ENCODE peak calls at places on chromosomes 6 and 20, in six cellular contexts. H is HepG2, T is A549, E is WTC11, A is K562, X is H1. P is an unnamed sample.

GRCh38 chr20:41693136-41693979 is 75.2 kb upstream of the CHD6 start:
- DNase-seq in H (peak), T (peak), E (peak), A (peak), X (peak), P (peak)

GRCh38 chr6:37052027-37052628 is 46.7 kb downstream of the FGD2 start:
- DNase-seq in H (peak), T (peak), E (peak), A (peak), X (no peak), P (no peak)

GRCh38 chr6:156848533-156848932 is 71.4 kb downstream of the ARID1B start:
- DNase-seq in H (no peak), T (no peak), E (no peak), A (no peak), X (no peak), P (peak)

GRCh38 chr6:148021715-148022114 is 320.9 kb upstream of the SASH1 start:
- DNase-seq in H (no peak), T (no peak), E (peak), A (no peak), X (no peak), P (peak)

GRCh38 chr6:53066059-53066406 is 829 bp downstream of the FBXO9 start:
- DNase-seq in H (no peak), T (peak), E (no peak), A (peak), X (no peak), P (peak)

GRCh38 chr6:155491421-155491820 is 35.8 kb upstream of the NOX3 start:
- DNase-seq in H (peak), T (no peak), E (no peak), A (no peak), X (no peak), P (no peak)

GRCh38 chr6:57173886-57174510 is 1.9 kb downstream of the BAG2 start:
- DNase-seq in H (peak), T (peak), E (no peak), A (no peak), X (no peak), P (peak)

GRCh38 chr6:149362289-149362688 is 37.8 kb upstream of the SUMO4 start:
- DNase-seq in H (no peak), T (no peak), E (no peak), A (no peak), X (no peak), P (no peak)

GRCh38 chr6:105402090-105402980 is 547 bp downstream of the PREP start:
- DNase-seq in H (peak), T (peak), E (peak), A (peak), X (no peak), P (peak)

GRCh38 chr6:12490376-12490903 is 200.3 kb downstream of the EDN1 start:
- DNase-seq in H (no peak), T (no peak), E (no peak), A (no peak), X (no peak), P (no peak)

GRCh38 chr20:53354314-53354713 is 239.3 kb downstream of the ZNF217 start:
- DNase-seq in H (no peak), T (no peak), E (no peak), A (no peak), X (no peak), P (no peak)

GRCh38 chr20:11496382-11496781 is 421.3 kb upstream of the BTBD3 start:
- DNase-seq in H (no peak), T (peak), E (no peak), A (no peak), X (no peak), P (no peak)

GRCh38 chr6:110629153-110629552 is 152.7 kb upstream of the SLC22A16 start:
- DNase-seq in H (no peak), T (no peak), E (no peak), A (no peak), X (no peak), P (no peak)

GRCh38 chr6:47780510-47781356 is 1.1 kb upstream of the OPN5 start:
- DNase-seq in H (peak), T (peak), E (no peak), A (peak), X (peak), P (peak)

GRCh38 chr6:36075656-36076055 is 48.0 kb downstream of the MAPK14 start:
- DNase-seq in H (peak), T (peak), E (no peak), A (peak), X (no peak), P (no peak)

GRCh38 chr20:5234158-5234557 is 82.6 kb downstream of the PROKR2 start:
- DNase-seq in H (no peak), T (no peak), E (no peak), A (no peak), X (no peak), P (no peak)
- TF ChIP-seq JUN in H (no peak), T (no peak), E (no peak), A (no peak), X (no peak), P (no peak)

GRCh38 chr6:34806738-34807453 is 15.0 kb downstream of the BLTP3A start:
- DNase-seq in H (no peak), T (no peak), E (no peak), A (no peak), X (no peak), P (no peak)

GRCh38 chr6:34809914-34810882 is 18.3 kb downstream of the BLTP3A start:
- DNase-seq in H (no peak), T (no peak), E (no peak), A (no peak), X (no peak), P (peak)

GRCh38 chr6:34813028-34813742 is 21.3 kb downstream of the BLTP3A start:
- DNase-seq in H (no peak), T (no peak), E (no peak), A (no peak), X (no peak), P (no peak)

GRCh38 chr6:34816635-34817301 is 24.9 kb downstream of the BLTP3A start:
- DNase-seq in H (no peak), T (no peak), E (no peak), A (peak), X (no peak), P (no peak)

DNA sequence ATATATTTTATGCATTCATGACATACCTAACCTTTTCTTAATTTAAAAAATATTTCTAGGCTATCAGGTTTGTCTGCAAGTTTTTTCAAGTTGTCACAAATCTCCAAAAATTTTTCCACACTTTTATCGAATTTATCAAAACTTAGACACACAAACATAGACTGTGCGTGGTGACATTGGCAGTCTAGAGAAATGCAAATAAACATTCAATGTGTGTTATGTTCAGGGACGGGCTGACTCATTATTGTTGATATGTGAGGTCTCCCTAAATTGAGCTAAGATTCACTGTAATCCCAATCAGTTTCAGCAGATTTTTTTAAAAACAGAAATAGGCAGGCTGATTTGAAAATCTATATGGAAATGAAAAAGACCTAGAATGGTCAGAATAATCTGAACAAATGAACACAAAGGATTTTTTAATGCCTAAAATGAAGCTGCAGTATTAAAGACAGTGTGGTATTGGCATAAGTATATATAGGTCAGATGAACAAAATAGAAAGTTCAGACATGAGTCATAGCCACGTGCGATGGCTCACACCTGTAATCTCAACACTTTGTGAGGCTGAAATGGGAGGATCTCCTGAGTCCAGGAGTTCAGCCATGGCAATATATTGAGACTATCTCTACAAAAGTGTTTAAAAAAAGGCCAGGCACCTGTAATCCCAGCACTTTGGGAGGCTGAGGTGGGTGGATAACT is 19.2 kb downstream of the BLTP3A start:
- DNase-seq in H (peak), T (peak), E (no peak), A (no peak), X (no peak), P (peak)
- TF ChIP-seq JUN in H (no peak), T (no peak), E (no peak), A (no peak), X (no peak), P (no peak)

GRCh38 chr6:128124713-128125112 is 223.9 kb upstream of the THEMIS start:
- DNase-seq in H (peak), T (peak), E (no peak), A (no peak), X (no peak), P (no peak)
- TF ChIP-seq JUN in H (no peak), T (no peak), E (no peak), A (no peak), X (no peak), P (no peak)

DNA sequence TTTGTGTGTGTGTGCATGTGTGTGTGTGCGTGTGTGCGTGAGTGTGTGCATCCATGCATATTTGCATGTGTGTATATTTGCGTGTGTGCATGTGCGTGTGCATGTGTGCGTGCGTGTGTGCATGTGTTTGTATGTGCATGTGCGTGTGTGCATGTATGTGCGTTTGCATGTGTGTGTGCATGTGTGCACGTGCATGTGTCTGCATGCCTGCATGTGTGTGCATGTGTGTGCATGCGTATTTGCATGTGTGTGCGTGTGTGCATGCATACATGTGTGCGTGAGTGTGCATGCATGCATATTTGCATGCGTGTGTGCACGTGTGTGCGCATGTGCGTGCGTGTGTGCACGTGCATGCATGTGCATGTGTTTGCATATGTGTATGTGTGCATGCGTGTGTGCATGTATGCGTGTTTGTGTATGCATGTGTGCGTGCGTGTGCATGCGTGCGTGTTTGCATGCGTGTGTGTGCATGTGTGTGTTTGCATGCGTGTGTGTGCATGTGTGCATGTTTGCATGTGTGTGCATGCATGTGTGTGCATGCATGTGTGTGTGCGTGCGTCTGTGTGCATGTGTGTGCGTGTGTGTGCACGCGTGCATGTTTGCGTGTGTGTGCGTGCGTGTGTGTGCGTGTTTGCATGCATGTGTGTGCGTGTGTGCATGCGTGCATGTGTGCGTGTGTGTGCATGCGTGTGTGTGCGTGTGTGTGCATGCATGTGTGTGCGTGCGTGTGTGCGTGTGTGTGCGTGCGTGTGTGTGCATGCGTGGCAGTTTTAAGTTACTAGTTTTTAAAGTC is 57.7 kb upstream of the SMOC2 start:
- DNase-seq in H (no peak), T (no peak), E (no peak), A (no peak), X (no peak), P (no peak)
- TF ChIP-seq JUN in H (no peak), T (no peak), E (no peak), A (no peak), X (no peak), P (no peak)